ENCODE peak calls at places on chromosomes 2 and 18, in six cellular contexts. One of them, this sample, is unnamed. For H3K4me1 and H3K36me3, the result is how much of the 10 kb centered on the place peaks cover.

GRCh38 chr2:101912545-101912944 is 79.2 kb upstream of the IL1R2 start:
- DNase-seq in PC-3: no peak
- DNase-seq in esophagus squamous epithelium: no peak
- DNase-seq in CD8-positive, alpha-beta T cell: no peak
- DNase-seq in psoas muscle: no peak
- DNase-seq in A673: no peak
- DNase-seq in this sample: no peak

GRCh38 chr18:33201509-33201926 is 239.0 kb downstream of the CCDC178 start:
- DNase-seq in PC-3: peak
- DNase-seq in esophagus squamous epithelium: no peak
- DNase-seq in CD8-positive, alpha-beta T cell: no peak
- DNase-seq in psoas muscle: no peak
- DNase-seq in A673: peak
- DNase-seq in this sample: no peak

GRCh38 chr2:71557321-71557720 is 104.0 kb downstream of the DYSF start:
- DNase-seq in PC-3: no peak
- DNase-seq in esophagus squamous epithelium: no peak
- DNase-seq in CD8-positive, alpha-beta T cell: no peak
- DNase-seq in psoas muscle: peak
- DNase-seq in A673: no peak
- DNase-seq in this sample: no peak

GRCh38 chr18:63025251-63025710 is 294.3 kb downstream of the BCL2 start:
- DNase-seq in PC-3: peak
- DNase-seq in esophagus squamous epithelium: no peak
- DNase-seq in CD8-positive, alpha-beta T cell: no peak
- DNase-seq in psoas muscle: no peak
- DNase-seq in A673: peak
- DNase-seq in this sample: no peak

GRCh38 chr18:10241571-10241970 is 212.9 kb upstream of the APCDD1 start:
- DNase-seq in PC-3: no peak
- DNase-seq in esophagus squamous epithelium: no peak
- DNase-seq in CD8-positive, alpha-beta T cell: no peak
- DNase-seq in psoas muscle: no peak
- DNase-seq in A673: no peak
- DNase-seq in this sample: no peak

GRCh38 chr18:49767111-49768050 is 46.0 kb downstream of the ACAA2 start:
- DNase-seq in PC-3: no peak
- DNase-seq in esophagus squamous epithelium: no peak
- DNase-seq in CD8-positive, alpha-beta T cell: no peak
- DNase-seq in psoas muscle: no peak
- DNase-seq in A673: no peak
- DNase-seq in this sample: no peak

GRCh38 chr2:95185197-95185596 is 19.6 kb downstream of the ZNF2 start:
- DNase-seq in PC-3: no peak
- DNase-seq in esophagus squamous epithelium: no peak
- DNase-seq in CD8-positive, alpha-beta T cell: no peak
- DNase-seq in psoas muscle: no peak
- DNase-seq in A673: no peak
- DNase-seq in this sample: no peak

GRCh38 chr18:4394700-4395099 is 60.4 kb downstream of the DLGAP1 start:
- DNase-seq in PC-3: no peak
- DNase-seq in esophagus squamous epithelium: no peak
- DNase-seq in CD8-positive, alpha-beta T cell: no peak
- DNase-seq in psoas muscle: no peak
- DNase-seq in A673: no peak
- DNase-seq in this sample: no peak

GRCh38 chr2:99198103-99198841 is 17.3 kb downstream of the MRPL30 start:
- DNase-seq in PC-3: peak
- DNase-seq in esophagus squamous epithelium: no peak
- DNase-seq in CD8-positive, alpha-beta T cell: no peak
- DNase-seq in psoas muscle: no peak
- DNase-seq in A673: no peak
- DNase-seq in this sample: no peak

GRCh38 chr18:13268746-13269285 is 50.3 kb downstream of the LDLRAD4 start:
- DNase-seq in PC-3: no peak
- DNase-seq in esophagus squamous epithelium: no peak
- DNase-seq in CD8-positive, alpha-beta T cell: no peak
- DNase-seq in psoas muscle: no peak
- DNase-seq in A673: no peak
- DNase-seq in this sample: no peak

GRCh38 chr2:165852394-165852793 is 58.3 kb upstream of the GALNT3 start:
- DNase-seq in PC-3: no peak
- DNase-seq in esophagus squamous epithelium: no peak
- DNase-seq in CD8-positive, alpha-beta T cell: no peak
- DNase-seq in psoas muscle: no peak
- DNase-seq in A673: no peak
- DNase-seq in this sample: no peak

GRCh38 chr18:58045265-58046086 is 1.4 kb downstream of the NEDD4L start:
- DNase-seq in PC-3: peak
- DNase-seq in esophagus squamous epithelium: no peak
- DNase-seq in CD8-positive, alpha-beta T cell: peak
- DNase-seq in psoas muscle: no peak
- DNase-seq in A673: peak
- DNase-seq in this sample: peak

GRCh38 chr2:75007819-75008218 is 49.4 kb downstream of the POLE4 start:
- DNase-seq in PC-3: no peak
- DNase-seq in esophagus squamous epithelium: no peak
- DNase-seq in CD8-positive, alpha-beta T cell: no peak
- DNase-seq in psoas muscle: no peak
- DNase-seq in A673: peak
- DNase-seq in this sample: no peak

GRCh38 chr2:232532406-232532805 is 6.4 kb downstream of the CHRND start:
- DNase-seq in PC-3: no peak
- DNase-seq in esophagus squamous epithelium: no peak
- DNase-seq in CD8-positive, alpha-beta T cell: no peak
- DNase-seq in psoas muscle: peak
- DNase-seq in A673: no peak
- DNase-seq in this sample: no peak

GRCh38 chr2:105237045-105237765 is 4.3 kb upstream of the GPR45 start:
- DNase-seq in PC-3: no peak
- DNase-seq in esophagus squamous epithelium: no peak
- DNase-seq in CD8-positive, alpha-beta T cell: no peak
- DNase-seq in psoas muscle: no peak
- DNase-seq in A673: no peak
- DNase-seq in this sample: no peak

GRCh38 chr2:149885468-149885867 is 297.9 kb upstream of the MMADHC start:
- DNase-seq in PC-3: peak
- DNase-seq in esophagus squamous epithelium: no peak
- DNase-seq in CD8-positive, alpha-beta T cell: no peak
- DNase-seq in psoas muscle: no peak
- DNase-seq in A673: no peak
- DNase-seq in this sample: no peak

GRCh38 chr2:217717541-217717940 is 285.3 kb downstream of the TNS1 start:
- DNase-seq in PC-3: no peak
- DNase-seq in esophagus squamous epithelium: no peak
- DNase-seq in CD8-positive, alpha-beta T cell: no peak
- DNase-seq in psoas muscle: no peak
- DNase-seq in A673: no peak
- DNase-seq in this sample: no peak

GRCh38 chr2:204486855-204487254 is 58.4 kb upstream of the PARD3B start:
- DNase-seq in PC-3: peak
- DNase-seq in esophagus squamous epithelium: no peak
- DNase-seq in CD8-positive, alpha-beta T cell: no peak
- DNase-seq in psoas muscle: no peak
- DNase-seq in A673: no peak
- DNase-seq in this sample: no peak

GRCh38 chr2:127663566-127664064 is 11.7 kb downstream of the LIMS2 start:
- DNase-seq in PC-3: no peak
- DNase-seq in esophagus squamous epithelium: no peak
- DNase-seq in CD8-positive, alpha-beta T cell: no peak
- DNase-seq in psoas muscle: no peak
- DNase-seq in A673: no peak
- DNase-seq in this sample: no peak

GRCh38 chr2:128305555-128306080 is 13.1 kb downstream of the HS6ST1 start:
- DNase-seq in PC-3: peak
- DNase-seq in esophagus squamous epithelium: no peak
- DNase-seq in CD8-positive, alpha-beta T cell: no peak
- DNase-seq in psoas muscle: peak
- DNase-seq in A673: no peak
- DNase-seq in this sample: peak

GRCh38 chr2:134140251-134140661 is 113.6 kb upstream of the MGAT5 start:
- DNase-seq in PC-3: peak
- DNase-seq in esophagus squamous epithelium: no peak
- DNase-seq in CD8-positive, alpha-beta T cell: no peak
- DNase-seq in psoas muscle: no peak
- DNase-seq in A673: no peak
- DNase-seq in this sample: peak

GRCh38 chr2:16019060-16019475 is 78.7 kb downstream of the MYCN start:
- DNase-seq in PC-3: no peak
- DNase-seq in esophagus squamous epithelium: no peak
- DNase-seq in CD8-positive, alpha-beta T cell: no peak
- DNase-seq in psoas muscle: no peak
- DNase-seq in A673: no peak
- DNase-seq in this sample: no peak

GRCh38 chr18:65751145-65752085 is 603 bp downstream of the CDH7 start:
- DNase-seq in PC-3: no peak
- DNase-seq in esophagus squamous epithelium: no peak
- DNase-seq in CD8-positive, alpha-beta T cell: no peak
- DNase-seq in psoas muscle: peak
- DNase-seq in A673: no peak
- DNase-seq in this sample: no peak

GRCh38 chr18:65749881-65750280 is 931 bp upstream of the CDH7 start:
- DNase-seq in PC-3: no peak
- DNase-seq in esophagus squamous epithelium: no peak
- DNase-seq in CD8-positive, alpha-beta T cell: no peak
- DNase-seq in psoas muscle: no peak
- DNase-seq in A673: no peak
- DNase-seq in this sample: no peak

GRCh38 chr18:65750421-65751144 is at the start of gene CDH7:
- DNase-seq in PC-3: peak
- DNase-seq in esophagus squamous epithelium: no peak
- DNase-seq in CD8-positive, alpha-beta T cell: no peak
- DNase-seq in psoas muscle: peak
- DNase-seq in A673: peak
- DNase-seq in this sample: no peak

GRCh38 chr18:65748321-65748720 is 2.5 kb upstream of the CDH7 start:
- DNase-seq in PC-3: peak
- DNase-seq in esophagus squamous epithelium: no peak
- DNase-seq in CD8-positive, alpha-beta T cell: no peak
- DNase-seq in psoas muscle: no peak
- DNase-seq in A673: no peak
- DNase-seq in this sample: no peak

GRCh38 chr18:65746936-65747335 is 3.9 kb upstream of the CDH7 start:
- DNase-seq in PC-3: no peak
- DNase-seq in esophagus squamous epithelium: no peak
- DNase-seq in CD8-positive, alpha-beta T cell: no peak
- DNase-seq in psoas muscle: no peak
- DNase-seq in A673: no peak
- DNase-seq in this sample: no peak
- TF ChIP-seq CTCF in PC-3: no peak
- TF ChIP-seq CTCF in esophagus squamous epithelium: no peak
- TF ChIP-seq CTCF in CD8-positive, alpha-beta T cell: no peak
- TF ChIP-seq CTCF in psoas muscle: no peak
- TF ChIP-seq CTCF in A673: no peak
- TF ChIP-seq CTCF in this sample: no peak

GRCh38 chr2:38765149-38765548 is 12.9 kb upstream of the GEMIN6 start:
- DNase-seq in PC-3: peak
- DNase-seq in esophagus squamous epithelium: no peak
- DNase-seq in CD8-positive, alpha-beta T cell: no peak
- DNase-seq in psoas muscle: no peak
- DNase-seq in A673: no peak
- DNase-seq in this sample: no peak

GRCh38 chr2:38765551-38765950 is 12.5 kb upstream of the GEMIN6 start:
- DNase-seq in PC-3: no peak
- DNase-seq in esophagus squamous epithelium: no peak
- DNase-seq in CD8-positive, alpha-beta T cell: no peak
- DNase-seq in psoas muscle: no peak
- DNase-seq in A673: no peak
- DNase-seq in this sample: no peak

GRCh38 chr2:38763728-38764127 is 12.6 kb upstream of the SRSF7 start:
- DNase-seq in PC-3: no peak
- DNase-seq in esophagus squamous epithelium: no peak
- DNase-seq in CD8-positive, alpha-beta T cell: no peak
- DNase-seq in psoas muscle: no peak
- DNase-seq in A673: no peak
- DNase-seq in this sample: no peak

GRCh38 chr2:38763226-38763625 is 12.1 kb upstream of the SRSF7 start:
- DNase-seq in PC-3: no peak
- DNase-seq in esophagus squamous epithelium: no peak
- DNase-seq in CD8-positive, alpha-beta T cell: no peak
- DNase-seq in psoas muscle: no peak
- DNase-seq in A673: no peak
- DNase-seq in this sample: no peak
- H3K4me1 ChIP-seq in PC-3: under half
- H3K4me1 ChIP-seq in esophagus squamous epithelium: under half
- H3K4me1 ChIP-seq in CD8-positive, alpha-beta T cell: under half
- H3K4me1 ChIP-seq in psoas muscle: under half
- H3K4me1 ChIP-seq in A673: under half
- H3K4me1 ChIP-seq in this sample: under half

GRCh38 chr18:36256094-36256493 is 41.4 kb upstream of the FHOD3 start:
- DNase-seq in PC-3: no peak
- DNase-seq in esophagus squamous epithelium: no peak
- DNase-seq in CD8-positive, alpha-beta T cell: no peak
- DNase-seq in psoas muscle: no peak
- DNase-seq in A673: no peak
- DNase-seq in this sample: no peak
- H3K36me3 ChIP-seq in PC-3: under half
- H3K36me3 ChIP-seq in esophagus squamous epithelium: under half
- H3K36me3 ChIP-seq in CD8-positive, alpha-beta T cell: under half
- H3K36me3 ChIP-seq in psoas muscle: under half
- H3K36me3 ChIP-seq in A673: under half
- H3K36me3 ChIP-seq in this sample: under half

GRCh38 chr2:205543262-205543843 is 138.9 kb upstream of the NRP2 start:
- DNase-seq in PC-3: no peak
- DNase-seq in esophagus squamous epithelium: no peak
- DNase-seq in CD8-positive, alpha-beta T cell: no peak
- DNase-seq in psoas muscle: no peak
- DNase-seq in A673: no peak
- DNase-seq in this sample: no peak

GRCh38 chr2:205534997-205535396 is 147.3 kb upstream of the NRP2 start:
- DNase-seq in PC-3: no peak
- DNase-seq in esophagus squamous epithelium: no peak
- DNase-seq in CD8-positive, alpha-beta T cell: no peak
- DNase-seq in psoas muscle: no peak
- DNase-seq in A673: no peak
- DNase-seq in this sample: no peak

GRCh38 chr2:205540066-205540465 is 142.2 kb upstream of the NRP2 start:
- DNase-seq in PC-3: no peak
- DNase-seq in esophagus squamous epithelium: no peak
- DNase-seq in CD8-positive, alpha-beta T cell: no peak
- DNase-seq in psoas muscle: no peak
- DNase-seq in A673: no peak
- DNase-seq in this sample: no peak

GRCh38 chr2:205543937-205544702 is 138.2 kb upstream of the NRP2 start:
- DNase-seq in PC-3: no peak
- DNase-seq in esophagus squamous epithelium: no peak
- DNase-seq in CD8-positive, alpha-beta T cell: no peak
- DNase-seq in psoas muscle: no peak
- DNase-seq in A673: no peak
- DNase-seq in this sample: no peak

GRCh38 chr2:205539603-205540002 is 142.7 kb upstream of the NRP2 start:
- DNase-seq in PC-3: peak
- DNase-seq in esophagus squamous epithelium: no peak
- DNase-seq in CD8-positive, alpha-beta T cell: no peak
- DNase-seq in psoas muscle: no peak
- DNase-seq in A673: no peak
- DNase-seq in this sample: no peak
- TF ChIP-seq CTCF in PC-3: peak
- TF ChIP-seq CTCF in esophagus squamous epithelium: no peak
- TF ChIP-seq CTCF in CD8-positive, alpha-beta T cell: no peak
- TF ChIP-seq CTCF in psoas muscle: no peak
- TF ChIP-seq CTCF in A673: peak
- TF ChIP-seq CTCF in this sample: no peak